ENCODE peak calls at places on chromosomes 5 and 9, in six cellular contexts. I, C, A, Q, F and T are unnamed samples.

GRCh38 chr9:118609355-118610044 is 759.7 kb downstream of the BRINP1 start:
- DNase-seq in A (no peak), Q (peak; percentile 70), I (no peak), C (peak; percentile 92), F (no peak), T (no peak)

GRCh38 chr5:654071-654778 is 38.9 kb downstream of the TPPP start:
- DNase-seq in F (no peak), C (no peak), A (no peak), I (no peak), Q (no peak), T (no peak)

GRCh38 chr5:138936-139335 is 47.0 kb downstream of the PLEKHG4B start:
- DNase-seq in C (no peak), F (no peak), I (no peak), A (no peak), Q (no peak), T (no peak)

GRCh38 chr5:172114875-172115422 is 73.1 kb downstream of the STK10 start:
- DNase-seq in F (no peak), C (no peak), A (peak; percentile 30), Q (no peak), I (peak; percentile 41), T (no peak)

GRCh38 chr9:93659837-93660177 is 83.4 kb downstream of the PHF2 start:
- DNase-seq in A (no peak), F (no peak), I (no peak), Q (no peak), C (no peak), T (no peak)

GRCh38 chr5:34608368-34608767 is 47.8 kb upstream of the RAI14 start:
- DNase-seq in F (no peak), C (no peak), I (no peak), A (peak; percentile 25), Q (no peak), T (no peak)

GRCh38 chr9:20186231-20186630 is 397.4 kb upstream of the SLC24A2 start:
- DNase-seq in I (no peak), F (no peak), A (no peak), C (no peak), Q (no peak), T (no peak)

GRCh38 chr5:37810311-37810710 is 29.5 kb downstream of the GDNF start:
- DNase-seq in C (peak; percentile 89), I (no peak), Q (no peak), F (no peak), A (no peak), T (peak; percentile 66)

GRCh38 chr9:104313396-104314110 is 190.5 kb upstream of the OR13F1 start:
- DNase-seq in I (no peak), Q (no peak), C (no peak), A (no peak), F (no peak), T (peak; percentile 25)

GRCh38 chr9:23851024-23851629 is 25.1 kb upstream of the ELAVL2 start:
- DNase-seq in C (peak; percentile 12), I (no peak), F (no peak), Q (peak; percentile 2), A (no peak), T (peak; percentile 58)

GRCh38 chr9:91211919-91212318 is 149.8 kb downstream of the AUH start:
- DNase-seq in A (peak; percentile 63), F (no peak), C (peak; percentile 45), Q (no peak), I (no peak), T (no peak)

GRCh38 chr5:138569759-138570158 is 5.4 kb downstream of the HSPA9 start:
- DNase-seq in A (no peak), I (no peak), Q (no peak), C (peak; percentile 48), F (no peak), T (no peak)

GRCh38 chr5:136174021-136174659 is 18.8 kb downstream of the SMIM32 start:
- DNase-seq in C (peak; percentile 78), A (peak; percentile 65), F (no peak), I (no peak), Q (peak; percentile 72), T (peak; percentile 25)

GRCh38 chr5:1316588-1316902 is 21.7 kb upstream of the TERT start:
- DNase-seq in C (no peak), I (no peak), F (no peak), A (no peak), Q (no peak), T (peak; percentile 36)

GRCh38 chr5:131281868-131282234 is 18.0 kb downstream of the CDC42SE2 start:
- DNase-seq in F (no peak), C (no peak), A (no peak), Q (no peak), I (no peak), T (no peak)

GRCh38 chr5:151195622-151196021 is 28.3 kb downstream of the CCDC69 start:
- DNase-seq in Q (no peak), I (no peak), F (no peak), C (peak; percentile 39), A (no peak), T (no peak)

GRCh38 chr5:97383996-97384395 is 200.9 kb upstream of the RIOK2 start:
- DNase-seq in C (peak; percentile 68), Q (no peak), F (no peak), A (no peak), I (no peak), T (no peak)

GRCh38 chr5:180815241-180816031 is 12.8 kb upstream of the MGAT1 start:
- DNase-seq in C (no peak), I (no peak), F (no peak), A (no peak), Q (no peak), T (no peak)

GRCh38 chr5:113546711-113547159 is 33.2 kb downstream of the YTHDC2 start:
- DNase-seq in C (peak; percentile 80), F (no peak), A (peak; percentile 16), Q (no peak), I (no peak), T (no peak)

GRCh38 chr9:120905794-120906248 is 20.8 kb downstream of the TRAF1 start:
- DNase-seq in Q (no peak), I (no peak), F (no peak), A (no peak), C (no peak), T (no peak)

GRCh38 chr9:79428422-79428821 is 143.3 kb upstream of the TLE4 start:
- DNase-seq in Q (no peak), I (no peak), C (no peak), F (no peak), A (no peak), T (no peak)

GRCh38 chr5:119453045-119453383 is 717 bp downstream of the HSD17B4 start:
- DNase-seq in I (peak; percentile 20), A (peak; percentile 72), Q (peak; percentile 14), F (peak; percentile 24), C (peak; percentile 54), T (no peak)

GRCh38 chr5:116013207-116013777 is 19.0 kb upstream of the ARL14EPL start:
- DNase-seq in Q (no peak), C (peak; percentile 43), F (no peak), I (no peak), A (no peak), T (no peak)

GRCh38 chr9:76717176-76717575 is 47.1 kb upstream of the PCA3 start:
- DNase-seq in A (no peak), I (no peak), Q (no peak), C (no peak), F (no peak), T (no peak)

DNA sequence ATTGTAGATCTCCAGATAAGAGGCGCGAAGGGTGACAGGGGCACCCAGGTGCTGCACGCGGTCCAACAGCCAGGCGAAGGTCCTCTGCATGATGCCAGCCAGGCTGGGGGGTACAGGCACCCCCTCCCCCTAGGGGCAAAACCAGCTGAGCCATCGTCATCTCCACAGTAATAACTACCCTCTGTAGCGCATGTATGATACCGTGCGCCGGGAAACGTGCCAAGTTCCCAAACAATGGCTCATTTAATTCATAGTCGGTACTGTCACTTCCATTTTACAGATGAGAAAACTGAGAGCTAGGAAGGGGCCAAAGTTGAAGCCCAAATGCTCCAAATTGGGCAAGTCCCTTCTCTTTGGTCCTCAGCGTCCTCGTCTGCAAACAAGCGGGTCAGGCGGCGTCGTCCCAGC is 1.5 kb downstream of the KIF12 start:
- DNase-seq in I (no peak), F (no peak), A (peak; percentile 62), Q (no peak), C (peak; percentile 25), T (peak; percentile 72)
- H3K4me3 ChIP-seq in I (peak overlapping the region; percentile 68), F (peak overlapping the region; percentile 57), A (no peak overlapping the region), Q (peak overlapping the region; percentile 84), C (peak overlapping the region; percentile 59), T (no peak overlapping the region)

GRCh38 chr5:134114886-134115805 is 665 bp downstream of the TCF7 start:
- DNase-seq in A (peak; percentile 28), I (no peak), C (peak; percentile 35), Q (no peak), F (no peak), T (peak; percentile 93)

GRCh38 chr5:134116291-134116690 is 1.8 kb downstream of the TCF7 start:
- DNase-seq in Q (no peak), F (no peak), C (no peak), I (no peak), A (no peak), T (peak; percentile 71)

GRCh38 chr5:134118212-134118611 is 3.7 kb downstream of the TCF7 start:
- DNase-seq in Q (no peak), C (no peak), F (no peak), I (no peak), A (no peak), T (peak; percentile 76)

GRCh38 chr5:134115806-134116175 is 1.3 kb downstream of the TCF7 start:
- DNase-seq in F (no peak), Q (no peak), A (peak; percentile 34), I (no peak), C (no peak), T (peak; percentile 95)

DNA sequence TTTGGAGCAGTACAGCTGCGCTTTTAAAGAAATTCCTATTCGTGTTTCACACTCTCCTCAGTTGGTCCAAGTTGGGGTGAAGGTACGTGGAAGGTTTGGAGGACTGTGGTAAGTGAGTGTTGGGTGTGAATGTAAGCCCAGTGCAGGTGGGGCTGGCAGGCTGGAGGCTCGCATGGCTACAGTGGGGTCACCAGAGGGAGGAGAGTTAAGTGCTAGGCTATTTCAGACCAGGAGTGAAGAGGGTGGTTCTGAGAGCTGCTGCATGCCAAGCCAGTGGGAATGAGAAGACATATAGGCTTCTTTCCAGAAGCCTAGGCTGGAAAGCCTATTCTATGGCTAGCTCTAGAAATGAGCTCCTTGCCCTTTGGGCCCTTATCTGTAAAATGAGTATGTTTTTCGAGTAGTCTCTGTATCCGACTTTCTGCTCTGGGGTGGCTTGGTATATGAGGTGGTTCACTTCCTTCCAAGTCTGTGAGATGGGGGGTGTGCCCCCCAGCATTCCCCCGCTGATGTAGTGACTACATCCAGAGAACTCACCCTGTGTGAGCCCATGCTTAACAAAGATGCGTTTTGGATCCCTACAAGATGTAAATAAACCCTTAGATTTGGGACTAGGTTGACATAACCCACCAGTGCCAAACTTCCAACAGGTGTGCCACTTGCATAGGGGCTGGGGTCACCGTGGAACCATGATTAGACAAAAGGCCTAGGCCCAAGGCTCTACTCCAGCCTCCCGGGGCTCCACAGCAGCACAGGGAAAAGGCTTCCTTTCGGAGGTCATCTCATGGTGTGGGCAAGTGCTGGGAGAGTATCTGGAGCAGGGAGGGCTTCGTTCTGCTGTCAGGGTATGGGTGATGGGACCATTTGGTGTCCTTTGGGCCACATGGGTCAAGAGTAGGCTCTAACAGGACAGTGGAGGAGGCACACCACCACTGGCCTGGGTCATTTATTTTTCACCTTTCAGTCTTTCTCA is 2.6 kb downstream of the TCF7 start:
- DNase-seq in Q (no peak), I (no peak), C (no peak), F (no peak), A (no peak), T (peak; percentile 74)
- H3K4me3 ChIP-seq in Q (no peak overlapping the region), I (no peak overlapping the region), C (no peak overlapping the region), F (no peak overlapping the region), A (peak overlapping the region; percentile 22), T (no peak overlapping the region)

GRCh38 chr5:150155258-150156032 is at the start of gene PDGFRB:
- DNase-seq in F (peak; percentile 94), I (peak; percentile 92), Q (no peak), C (peak; percentile 88), A (no peak), T (peak; percentile 98)
- H3K4me3 ChIP-seq in F (peak within 1 kb of the TSS; percentile 70), I (peak within 1 kb of the TSS; percentile 69), Q (no peak within 1 kb of the TSS), C (peak within 1 kb of the TSS; percentile 96), A (no peak within 1 kb of the TSS), T (peak within 1 kb of the TSS; percentile 93)

GRCh38 chr5:168568738-168569137 is 10.4 kb downstream of the PANK3 start:
- DNase-seq in A (no peak), C (no peak), I (no peak), Q (no peak), F (no peak), T (no peak)
- H3K4me3 ChIP-seq in A (no peak overlapping the region), C (no peak overlapping the region), I (no peak overlapping the region), Q (no peak overlapping the region), F (no peak overlapping the region), T (no peak overlapping the region)